ENCODE peak calls at places on chromosomes 13 and 19, in six cellular contexts. J, C, B, O, A and S are unnamed samples.

GRCh38 chr13:50081106-50081898 is 66.1 kb downstream of the KCNRG start:
- DNase-seq in O (peak; percentile 48), A (peak; percentile 57), C (no peak), J (no peak), B (peak; percentile 66), S (peak; percentile 79)

GRCh38 chr13:29877456-29878096 is 27.2 kb upstream of the UBL3 start:
- DNase-seq in C (no peak), J (no peak), A (no peak), B (no peak), O (no peak), S (no peak)

GRCh38 chr13:40996433-40997095 is 22.6 kb downstream of the ELF1 start:
- DNase-seq in C (no peak), A (no peak), O (no peak), J (no peak), B (no peak), S (no peak)

GRCh38 chr19:6737873-6738725 is 719 bp upstream of the GPR108 start:
- DNase-seq in A (peak; percentile 88), J (peak; percentile 49), B (peak; percentile 68), C (peak; percentile 77), O (peak; percentile 46), S (peak; percentile 86)

GRCh38 chr19:44455100-44455499 is 6.8 kb upstream of the ZNF229 start:
- DNase-seq in C (no peak), O (no peak), B (no peak), A (no peak), J (no peak), S (no peak)

GRCh38 chr19:6576869-6577281 is 14.1 kb downstream of the CD70 start:
- DNase-seq in O (no peak), B (no peak), C (no peak), A (no peak), J (no peak), S (peak; percentile 65)

GRCh38 chr13:67549331-67549730 is 319.2 kb upstream of the PCDH9 start:
- DNase-seq in O (no peak), J (peak; percentile 92), C (no peak), A (no peak), B (no peak), S (no peak)

GRCh38 chr13:49838989-49839388 is 46.5 kb upstream of the KPNA3 start:
- DNase-seq in O (no peak), J (no peak), B (no peak), C (no peak), A (no peak), S (peak; percentile 6)

GRCh38 chr13:83752141-83752540 is 130.1 kb downstream of the SLITRK1 start:
- DNase-seq in B (no peak), C (no peak), O (no peak), A (no peak), J (peak; percentile 60), S (no peak)

GRCh38 chr13:84980571-84980970 is 818.6 kb downstream of the SLITRK6 start:
- DNase-seq in C (no peak), A (no peak), J (no peak), B (no peak), O (no peak), S (no peak)

GRCh38 chr19:45591004-45591637 is 6.5 kb upstream of the OPA3 start:
- DNase-seq in A (peak; percentile 72), O (peak; percentile 43), B (peak; percentile 84), J (no peak), C (peak; percentile 27), S (peak; percentile 49)

GRCh38 chr19:10158071-10158470 is 36.7 kb downstream of the DNMT1 start:
- DNase-seq in B (no peak), C (no peak), A (no peak), J (no peak), O (no peak), S (no peak)

GRCh38 chr19:39582442-39582841 is 19.9 kb upstream of the LGALS13 start:
- DNase-seq in A (peak; percentile 49), J (no peak), C (no peak), B (no peak), O (no peak), S (no peak)

GRCh38 chr13:62060570-62060969 is 644.9 kb upstream of the PCDH20 start:
- DNase-seq in A (no peak), B (no peak), O (no peak), C (no peak), J (no peak), S (no peak)

GRCh38 chr19:872266-872951 is 12.9 kb downstream of the CFD start:
- DNase-seq in O (no peak), J (no peak), C (peak; percentile 74), B (peak; percentile 91), A (peak; percentile 92), S (peak; percentile 81)

GRCh38 chr19:19259741-19260140 is 13.4 kb downstream of the TM6SF2 start:
- DNase-seq in O (no peak), B (peak; percentile 53), C (no peak), J (peak; percentile 1), A (no peak), S (peak; percentile 13)

GRCh38 chr19:14561832-14562351 is 10.0 kb downstream of the NDUFB7 start:
- DNase-seq in J (no peak), O (no peak), B (no peak), C (no peak), A (no peak), S (no peak)

GRCh38 chr19:17490411-17490810 is 20.1 kb downstream of the SLC27A1 start:
- DNase-seq in C (no peak), J (no peak), A (peak; percentile 29), B (no peak), O (no peak), S (no peak)

GRCh38 chr13:97226013-97226412 is 3.9 kb downstream of the MBNL2 start:
- DNase-seq in A (no peak), B (no peak), O (no peak), C (no peak), J (no peak), S (peak; percentile 60)

GRCh38 chr19:47756627-47756929 is 11.2 kb downstream of the NOP53 start:
- DNase-seq in B (no peak), C (no peak), O (no peak), A (no peak), J (no peak), S (no peak)

GRCh38 chr13:28545583-28546333 is 50.8 kb upstream of the FLT1 start:
- DNase-seq in J (no peak), C (peak; percentile 85), A (no peak), B (no peak), O (no peak), S (no peak)

GRCh38 chr13:38366954-38367645 is 17.4 kb downstream of the UFM1 start:
- DNase-seq in O (no peak), B (no peak), J (no peak), C (no peak), A (no peak), S (no peak)

GRCh38 chr19:42412661-42413076 is 14.5 kb downstream of the LIPE start:
- DNase-seq in B (no peak), J (no peak), C (no peak), A (no peak), O (no peak), S (no peak)

GRCh38 chr13:62193919-62194318 is 778.3 kb upstream of the PCDH20 start:
- DNase-seq in B (no peak), O (no peak), A (no peak), J (no peak), C (no peak), S (no peak)

GRCh38 chr19:5313307-5313706 is 27.3 kb downstream of the PTPRS start:
- DNase-seq in A (no peak), O (no peak), B (no peak), C (peak; percentile 62), J (no peak), S (no peak)

GRCh38 chr13:105139380-105140285 is 1395.8 kb downstream of the EFNB2 start:
- DNase-seq in J (no peak), A (peak; percentile 69), C (peak; percentile 2), B (peak; percentile 11), O (no peak), S (peak; percentile 86)

GRCh38 chr19:48918801-48919247 is 14.7 kb upstream of the DHDH start:
- DNase-seq in B (peak; percentile 81), A (no peak), J (no peak), O (no peak), C (no peak), S (peak; percentile 53)